ENCODE peak calls at places on chromosome 9, in nine cellular contexts. C is PC-3, D is HepG2, G is BJ, Q is WERI-Rb-1, I is mammary epithelial cell, P is fibroblast of the aortic adventitia, T is tibial nerve, E is osteoblast. L is an unnamed sample.

GRCh38 chr9:109787735-109788134 is 7.7 kb downstream of the PALM2AKAP2 start:
- DNase-seq in T (no peak), I (no peak), D (no peak), Q (no peak), G (no peak), E (no peak), P (no peak), C (no peak), L (no peak)

GRCh38 chr9:72907421-72907820 is 45.4 kb downstream of the ALDH1A1 start:
- DNase-seq in T (no peak), D (no peak), I (no peak), G (no peak), E (no peak), Q (no peak), P (no peak), C (no peak), L (no peak)

GRCh38 chr9:109121218-109121796 is 1.6 kb upstream of the TMEM245 start:
- DNase-seq in D (no peak), G (no peak), Q (no peak), C (no peak), I (no peak), P (no peak), E (peak; percentile 79), T (no peak), L (no peak)

GRCh38 chr9:6575324-6575758 is 70.2 kb downstream of the GLDC start:
- DNase-seq in G (no peak), I (no peak), D (no peak), Q (no peak), E (no peak), C (no peak), P (no peak), T (no peak), L (peak; percentile 22)

GRCh38 chr9:34430843-34431437 is 27.4 kb downstream of the FAM219A start:
- DNase-seq in P (peak; percentile 91), I (peak; percentile 66), E (peak; percentile 94), Q (no peak), C (peak; percentile 65), G (no peak), T (no peak), D (peak; percentile 25), L (peak; percentile 86)

GRCh38 chr9:135081731-135082130 is 5.7 kb upstream of the OLFM1 start:
- DNase-seq in D (no peak), Q (no peak), I (no peak), P (no peak), C (no peak), E (peak; percentile 48), T (no peak), G (no peak), L (no peak)

GRCh38 chr9:109590945-109591344 is 92.8 kb upstream of the PTPN3 start:
- DNase-seq in I (no peak), C (no peak), Q (no peak), G (no peak), T (no peak), P (no peak), D (no peak), E (no peak), L (peak; percentile 4)

GRCh38 chr9:137038916-137039315 is 7.0 kb upstream of the FUT7 start:
- DNase-seq in Q (no peak), G (no peak), I (no peak), D (no peak), E (no peak), C (no peak), T (no peak), P (no peak), L (no peak)

GRCh38 chr9:133075925-133076324 is 14.1 kb downstream of the CEL start:
- DNase-seq in G (peak; percentile 67), T (no peak), P (peak; percentile 80), I (peak; percentile 64), C (peak; percentile 27), E (peak; percentile 95), Q (no peak), D (peak; percentile 14), L (peak; percentile 36)

GRCh38 chr9:126148523-126148870 is 178.1 kb upstream of the MVB12B start:
- DNase-seq in E (no peak), G (no peak), Q (no peak), T (no peak), P (no peak), D (no peak), I (no peak), C (no peak), L (no peak)

GRCh38 chr9:130635721-130636647 is 28.4 kb upstream of the PRDM12 start:
- DNase-seq in P (no peak), D (no peak), G (no peak), Q (no peak), I (no peak), C (no peak), E (no peak), T (no peak), L (no peak)

GRCh38 chr9:35079041-35079425 is 709 bp downstream of the FANCG start:
- DNase-seq in I (no peak), T (no peak), E (no peak), C (no peak), G (no peak), P (no peak), Q (peak; percentile 69), D (no peak), L (no peak)

GRCh38 chr9:38018964-38019602 is 49.9 kb downstream of the SHB start:
- DNase-seq in T (no peak), Q (no peak), C (peak; percentile 83), I (peak; percentile 25), D (peak; percentile 63), P (peak; percentile 88), G (no peak), E (peak; percentile 91), L (peak; percentile 85)

GRCh38 chr9:16563446-16563845 is 307.0 kb downstream of the BNC2 start:
- DNase-seq in P (no peak), G (no peak), I (no peak), Q (no peak), C (no peak), T (no peak), E (no peak), D (no peak), L (no peak)

GRCh38 chr9:9846538-9846937 is 766.3 kb downstream of the PTPRD start:
- DNase-seq in G (no peak), E (no peak), T (no peak), Q (no peak), C (no peak), P (no peak), D (no peak), I (no peak), L (no peak)

DNA sequence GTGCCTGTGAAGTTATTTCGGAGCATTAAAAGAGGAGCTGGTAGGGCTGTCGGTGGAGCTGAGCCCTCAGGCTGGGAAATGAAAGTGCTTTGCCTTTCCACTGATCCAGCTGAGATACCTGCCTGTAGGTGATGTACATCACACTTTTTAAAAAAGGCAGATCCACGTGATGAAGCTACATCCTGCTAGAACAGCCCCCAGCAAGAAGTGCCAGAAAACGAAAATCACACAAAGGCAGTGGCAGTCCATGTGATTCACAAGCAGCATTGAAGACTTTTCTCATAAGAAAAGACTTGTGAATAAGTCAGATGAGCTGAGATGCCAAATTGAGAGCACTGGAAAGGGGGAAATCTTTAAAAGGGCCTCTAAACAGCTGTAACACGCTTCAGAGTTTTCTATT is 765.1 kb downstream of the PTPRD start:
- DNase-seq in E (no peak), I (no peak), T (no peak), D (no peak), C (no peak), G (no peak), P (no peak), Q (no peak), L (no peak)
- H3K4me3 ChIP-seq in E (no peak overlapping the region), I (no peak overlapping the region), T (no peak overlapping the region), D (no peak overlapping the region), C (no peak overlapping the region), G (no peak overlapping the region), P (no peak overlapping the region), Q (no peak overlapping the region), L (no peak overlapping the region)

DNA sequence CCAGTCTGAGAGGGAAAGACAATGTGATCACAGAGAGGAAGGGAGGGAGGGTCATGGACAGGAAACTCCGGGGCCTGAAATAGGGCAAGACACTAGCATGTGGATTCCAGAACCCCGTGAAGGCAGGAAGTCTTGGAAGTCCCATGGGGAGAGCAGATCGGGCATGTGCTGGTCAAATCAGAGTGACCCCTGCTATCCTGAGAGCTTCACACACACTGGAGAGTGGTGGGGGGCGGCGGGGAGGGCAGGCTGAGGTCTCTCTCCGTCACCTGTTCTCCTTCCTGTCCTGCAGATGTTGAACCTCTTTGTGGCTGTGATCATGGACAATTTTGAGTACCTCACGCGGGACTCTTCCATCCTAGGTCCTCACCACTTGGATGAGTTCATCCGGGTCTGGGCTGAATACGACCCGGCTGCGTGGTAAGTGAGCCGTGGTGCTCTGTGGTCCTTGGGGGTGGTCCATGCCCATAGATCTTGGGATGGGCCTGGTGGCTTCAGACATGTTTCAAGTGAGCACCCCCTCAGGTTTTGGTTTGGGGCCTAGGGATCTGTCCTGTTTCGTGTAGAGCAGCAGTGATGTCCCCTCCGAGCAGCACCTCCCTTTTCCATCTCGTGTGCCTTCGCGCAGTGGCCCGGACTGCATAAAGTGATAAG is 218.7 kb downstream of the CACNA1B start:
- DNase-seq in P (no peak), C (no peak), Q (no peak), I (no peak), G (no peak), D (no peak), E (peak; percentile 25), T (no peak), L (no peak)
- H3K4me3 ChIP-seq in P (no peak overlapping the region), C (no peak overlapping the region), Q (no peak overlapping the region), I (no peak overlapping the region), G (no peak overlapping the region), D (no peak overlapping the region), E (no peak overlapping the region), T (no peak overlapping the region), L (no peak overlapping the region)

GRCh38 chr9:121302341-121302740 is 34.4 kb downstream of the GSN start:
- DNase-seq in T (peak; percentile 11), D (no peak), C (no peak), I (no peak), E (no peak), G (no peak), Q (no peak), P (no peak), L (no peak)
- H3K4me3 ChIP-seq in T (peak overlapping the region; percentile 60), D (no peak overlapping the region), C (no peak overlapping the region), I (no peak overlapping the region), E (no peak overlapping the region), G (no peak overlapping the region), Q (no peak overlapping the region), P (no peak overlapping the region), L (no peak overlapping the region)

GRCh38 chr9:20620658-20621552 is 1.4 kb downstream of the MLLT3 start:
- DNase-seq in T (no peak), G (no peak), C (peak; percentile 3), D (no peak), P (peak; percentile 53), I (peak; percentile 40), E (peak; percentile 81), Q (no peak), L (peak; percentile 47)

GRCh38 chr9:20618361-20618799 is 3.9 kb downstream of the MLLT3 start:
- DNase-seq in C (peak; percentile 87), I (peak; percentile 87), P (peak; percentile 88), D (peak; percentile 14), Q (no peak), G (no peak), E (peak; percentile 80), T (no peak), L (peak; percentile 94)

GRCh38 chr9:20621553-20622329 is 558 bp downstream of the MLLT3 start:
- DNase-seq in C (peak; percentile 26), T (peak; percentile 67), G (no peak), I (peak; percentile 67), D (peak; percentile 20), Q (peak; percentile 28), P (peak; percentile 75), E (peak; percentile 92), L (peak; percentile 70)

GRCh38 chr9:20616808-20617207 is 5.5 kb downstream of the MLLT3 start:
- DNase-seq in P (no peak), Q (no peak), T (no peak), G (no peak), I (no peak), D (no peak), C (no peak), E (no peak), L (no peak)

GRCh38 chr9:20619492-20619860 is 2.8 kb downstream of the MLLT3 start:
- DNase-seq in Q (no peak), E (no peak), D (no peak), P (no peak), G (no peak), C (peak; percentile 22), T (no peak), I (no peak), L (no peak)
- H3K4me3 ChIP-seq in Q (no peak overlapping the region), E (peak overlapping the region; percentile 81), D (no peak overlapping the region), P (no peak overlapping the region), G (peak overlapping the region; percentile 77), C (peak overlapping the region; percentile 87), T (no peak overlapping the region), I (no peak overlapping the region), L (no peak overlapping the region)